ENCODE peak calls at places on chromosome 5, in four cellular contexts. P is AG10803, K is astrocyte, A is kidney epithelial cell. J is an unnamed sample.

GRCh38 chr5:166724284-166724683 is 1567.2 kb upstream of the WWC1 start:
- DNase-seq in P (no peak), K (no peak), A (no peak), J (no peak)

GRCh38 chr5:36689225-36689624 is 82.8 kb downstream of the SLC1A3 start:
- DNase-seq in P (peak), K (peak), A (no peak), J (no peak)

GRCh38 chr5:37996918-37997317 is 157.1 kb upstream of the GDNF start:
- DNase-seq in P (no peak), K (no peak), A (no peak), J (no peak)

GRCh38 chr5:138824924-138825863 is 49.9 kb downstream of the LRRTM2 start:
- DNase-seq in P (no peak), K (no peak), A (no peak), J (no peak)

GRCh38 chr5:113201715-113202114 is 225.1 kb downstream of the DCP2 start:
- DNase-seq in P (peak), K (peak), A (no peak), J (no peak)

GRCh38 chr5:14277407-14278320 is 134.5 kb downstream of the TRIO start:
- DNase-seq in P (no peak), K (no peak), A (no peak), J (no peak)

GRCh38 chr5:34743878-34744277 is 87.8 kb downstream of the RAI14 start:
- DNase-seq in P (peak), K (peak), A (peak), J (no peak)

GRCh38 chr5:99900302-99900811 is 634.8 kb upstream of the FAM174A start:
- DNase-seq in P (no peak), K (peak), A (peak), J (no peak)

GRCh38 chr5:31655491-31655890 is 16.6 kb downstream of the PDZD2 start:
- DNase-seq in P (no peak), K (no peak), A (no peak), J (no peak)

DNA sequence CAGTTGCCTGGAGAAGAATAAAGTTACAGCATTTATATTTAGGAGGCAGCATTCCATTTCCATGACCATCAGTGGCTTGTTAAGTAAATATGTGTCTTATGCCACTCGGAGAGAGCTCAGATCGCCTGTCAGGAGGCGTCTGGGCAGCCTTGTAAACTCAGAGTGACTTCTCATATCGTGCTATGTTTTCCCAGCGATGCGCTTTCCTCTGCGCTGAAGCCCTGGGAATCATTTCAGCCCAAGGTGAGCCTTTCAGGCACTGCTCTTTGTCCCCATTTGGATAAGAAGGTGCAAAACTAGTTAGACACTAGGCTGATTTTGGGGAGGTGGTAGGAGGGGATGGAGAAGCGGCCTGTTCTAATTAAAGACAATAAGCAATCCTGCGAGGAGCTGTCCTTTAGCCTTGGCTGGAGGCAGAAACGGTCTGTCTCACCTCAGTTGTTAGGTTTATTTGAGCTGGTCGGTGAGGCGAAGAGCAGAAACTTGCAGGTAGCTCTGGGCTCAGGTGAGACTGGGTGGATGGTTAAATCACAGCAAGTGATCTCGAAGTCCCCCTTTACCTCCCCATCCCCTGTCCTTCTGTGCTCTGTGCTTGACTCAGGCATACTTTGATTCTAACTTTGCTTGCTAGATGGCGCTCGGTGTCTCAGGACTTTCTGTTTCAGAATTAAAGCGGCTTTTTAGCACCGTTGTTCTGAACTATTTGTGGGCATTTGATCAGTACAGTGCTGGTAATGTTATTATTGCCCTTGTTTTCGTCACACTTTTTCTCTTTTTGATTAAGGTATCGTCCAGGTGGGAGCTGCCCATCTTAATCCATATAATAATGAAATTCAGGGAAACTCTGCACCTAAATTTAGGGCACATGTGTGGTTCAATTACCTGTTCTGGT is 24.6 kb downstream of the NR2F1 start:
- DNase-seq in P (peak), K (peak), A (no peak), J (no peak)
- TF ChIP-seq CTCF in P (peak), K (peak), A (peak), J (peak)

DNA sequence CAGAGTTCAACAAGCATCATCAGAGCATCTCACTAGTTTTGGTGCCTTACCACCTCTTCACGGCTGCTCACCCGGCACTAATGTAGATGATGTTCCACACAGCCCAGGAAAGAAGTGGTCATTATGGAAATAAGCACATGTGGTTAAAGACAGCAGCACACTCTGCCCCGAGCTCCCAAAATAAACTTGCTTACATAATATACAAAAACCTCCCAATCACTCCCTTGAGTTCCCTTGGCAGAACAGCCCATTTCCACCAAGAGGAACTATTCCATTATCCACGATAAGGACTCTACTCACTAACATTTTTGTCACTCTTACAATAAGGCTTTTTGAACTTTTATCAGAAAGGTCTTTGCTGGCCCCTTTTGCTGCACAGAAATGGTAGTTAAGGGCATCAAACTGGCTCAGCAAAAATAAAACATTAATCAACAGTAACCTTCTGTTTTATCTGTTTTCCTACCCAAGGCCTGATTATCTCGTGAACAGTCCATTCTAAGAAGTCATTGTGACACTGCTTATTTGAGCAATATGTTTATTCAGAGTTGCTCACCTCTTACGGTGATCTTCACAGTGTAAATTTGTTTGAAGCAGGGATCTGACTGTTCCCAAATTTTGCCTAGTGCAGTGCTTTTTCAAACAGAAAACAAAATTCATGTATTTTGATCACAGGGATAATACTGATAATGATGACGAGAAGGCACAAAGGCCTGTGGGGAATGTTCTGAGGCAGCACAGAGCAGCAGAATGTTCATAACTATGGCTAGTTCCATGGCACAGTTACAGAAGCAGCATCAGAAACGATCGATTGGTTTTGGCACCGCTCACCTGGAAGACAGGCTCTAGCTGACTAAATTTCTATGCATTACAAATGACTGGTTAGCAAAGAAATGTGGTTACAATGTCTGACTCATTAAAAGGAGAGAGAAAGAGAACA is 399.8 kb upstream of the PIK3R1 start:
- DNase-seq in P (peak), K (peak), A (no peak), J (no peak)
- TF ChIP-seq CTCF in P (no peak), K (no peak), A (no peak), J (no peak)

GRCh38 chr5:160685695-160686094 is 166.3 kb downstream of the ATP10B start:
- DNase-seq in P (no peak), K (no peak), A (no peak), J (no peak)
- TF ChIP-seq CTCF in P (no peak), K (no peak), A (peak), J (peak)

GRCh38 chr5:89729623-89730390 is 679.7 kb downstream of the CETN3 start:
- DNase-seq in P (peak), K (peak), A (no peak), J (no peak)
- TF ChIP-seq CTCF in P (peak), K (no peak), A (peak), J (peak)

DNA sequence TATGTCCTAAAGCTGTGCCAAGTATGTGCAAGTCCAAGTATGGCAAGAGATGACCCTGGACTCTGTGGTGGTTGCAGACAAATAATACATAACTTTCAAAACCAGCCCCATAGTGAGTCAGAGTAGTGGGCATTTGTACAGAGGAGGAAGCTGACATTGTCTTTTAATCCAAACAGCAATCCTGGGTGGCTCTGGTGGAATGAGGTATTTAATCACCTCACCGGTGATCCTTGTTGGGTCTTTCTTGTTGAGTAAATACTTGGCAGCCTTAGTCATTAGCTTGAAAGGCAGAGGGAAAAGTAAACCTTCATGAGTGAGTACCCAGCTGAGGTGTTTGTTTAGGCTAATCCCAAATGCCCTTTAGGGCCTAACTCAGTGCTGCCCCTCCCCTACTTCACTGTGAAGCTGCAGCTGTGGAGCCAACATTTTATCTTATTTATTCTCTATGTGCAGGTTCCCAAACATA is 148.7 kb upstream of the SLC12A2 start:
- DNase-seq in P (peak), K (peak), A (peak), J (no peak)
- TF ChIP-seq CTCF in P (no peak), K (no peak), A (peak), J (peak)

GRCh38 chr5:92050970-92051369 is 667.9 kb upstream of the ARRDC3 start:
- DNase-seq in P (no peak), K (no peak), A (no peak), J (no peak)
- TF ChIP-seq CTCF in P (no peak), K (no peak), A (no peak), J (no peak)

GRCh38 chr5:149049371-149049781 is 13.5 kb downstream of the SH3TC2 start:
- DNase-seq in P (no peak), K (no peak), A (no peak), J (no peak)

GRCh38 chr5:149048806-149049205 is 14.1 kb downstream of the SH3TC2 start:
- DNase-seq in P (no peak), K (no peak), A (no peak), J (no peak)

GRCh38 chr5:149054416-149054815 is 8.4 kb downstream of the SH3TC2 start:
- DNase-seq in P (peak), K (no peak), A (no peak), J (no peak)

GRCh38 chr5:149056611-149057165 is 6.2 kb downstream of the SH3TC2 start:
- DNase-seq in P (peak), K (no peak), A (no peak), J (no peak)

DNA sequence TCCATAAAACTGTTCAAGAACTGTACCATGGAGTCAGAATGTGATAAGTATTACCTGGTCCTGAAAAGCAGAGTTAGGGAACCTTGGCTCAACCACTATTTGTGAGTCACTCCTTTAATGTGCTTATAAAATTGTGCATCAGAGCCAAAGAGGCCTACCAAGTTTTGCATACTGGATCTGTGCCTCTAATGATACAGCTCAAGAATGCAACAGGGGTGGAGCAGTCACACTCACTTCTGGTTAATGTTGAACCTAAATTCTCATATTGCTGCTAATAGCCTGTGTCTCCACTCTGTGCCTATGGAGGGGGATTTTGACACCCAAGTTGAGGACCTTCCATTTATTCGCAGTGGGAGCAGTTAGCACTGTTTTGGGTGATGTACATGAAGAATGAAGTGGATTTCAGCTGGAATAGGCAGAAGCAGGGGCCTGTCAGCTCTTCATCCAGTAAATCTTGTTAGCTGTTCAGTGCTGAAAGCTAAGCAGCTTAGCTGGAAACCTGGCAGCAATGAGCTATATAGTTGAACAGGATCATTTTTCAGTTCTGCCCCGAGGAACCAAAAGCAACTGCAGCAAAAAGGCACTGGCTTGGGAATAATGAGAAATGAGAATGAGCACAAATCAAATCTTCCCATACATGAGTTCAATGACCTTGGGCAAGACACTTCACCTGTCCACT is 9.7 kb downstream of the SH3TC2 start:
- DNase-seq in P (peak), K (peak), A (peak), J (no peak)
- TF ChIP-seq CTCF in P (no peak), K (no peak), A (no peak), J (no peak)